ENCODE peak calls at places on chromosomes 13 and 19, in ten cellular contexts. O is NT2/D1, V is fibroblast of the aortic adventitia, X is keratinocyte, J is K562, Y is cardiac muscle cell, R is cardiac fibroblast, K is colonic mucosa, N is HFF-Myc, C is thoracic aorta. L is an unnamed sample.

GRCh38 chr19:11264452-11265176 is 2.3 kb upstream of the DOCK6 start:
- DNase-seq in V (no peak), K (peak), J (peak), R (no peak), O (no peak), C (no peak), N (no peak), Y (no peak), X (no peak), L (no peak)

GRCh38 chr19:54248016-54248601 is 5.5 kb upstream of the LILRA6 start:
- DNase-seq in K (no peak), N (no peak), O (no peak), J (no peak), X (no peak), V (no peak), C (no peak), Y (no peak), R (peak), L (no peak)

GRCh38 chr19:4969772-4970531 is 1.0 kb downstream of the KDM4B start:
- DNase-seq in K (no peak), C (no peak), X (no peak), Y (peak), V (peak), O (no peak), R (peak), N (no peak), J (peak), L (no peak)

GRCh38 chr19:37692956-37693660 is 26.5 kb downstream of the ZNF607 start:
- DNase-seq in Y (no peak), C (no peak), X (no peak), J (peak), O (no peak), R (no peak), N (no peak), K (no peak), V (no peak), L (no peak)

GRCh38 chr19:9309974-9310446 is 372 bp upstream of the ZNF699 start:
- DNase-seq in N (no peak), C (peak), V (peak), O (peak), Y (peak), K (peak), J (peak), R (peak), X (peak), L (peak)

GRCh38 chr19:52138614-52139290 is 986 bp downstream of the ZNF616 start:
- DNase-seq in C (no peak), X (no peak), J (peak), R (peak), Y (peak), V (no peak), N (no peak), K (peak), O (peak), L (no peak)

GRCh38 chr19:45079911-45080469 is 930 bp downstream of the GEMIN7 start:
- DNase-seq in Y (peak), N (no peak), C (no peak), R (no peak), V (no peak), K (peak), O (no peak), J (peak), X (no peak), L (no peak)

GRCh38 chr13:99150575-99151370 is 49.9 kb upstream of the UBAC2 start:
- DNase-seq in R (peak), J (no peak), O (no peak), K (no peak), X (peak), Y (no peak), C (no peak), V (peak), N (peak), L (no peak)

GRCh38 chr19:42065511-42065910 is 4.5 kb downstream of the GRIK5 start:
- DNase-seq in J (no peak), R (no peak), O (no peak), C (no peak), K (no peak), V (no peak), Y (no peak), N (no peak), X (no peak), L (no peak)

GRCh38 chr19:24086974-24087595 is at the start of gene ZNF254:
- DNase-seq in J (peak), R (peak), X (peak), O (peak), Y (peak), C (peak), N (peak), V (peak), K (peak), L (peak)

GRCh38 chr19:44782729-44783128 is 5.0 kb downstream of the CBLC start:
- DNase-seq in K (no peak), N (no peak), C (no peak), R (no peak), X (no peak), J (no peak), O (no peak), Y (no peak), V (no peak), L (no peak)

GRCh38 chr13:97107815-97108534 is 113.7 kb upstream of the OXGR1 start:
- DNase-seq in O (no peak), K (no peak), X (no peak), Y (no peak), C (no peak), R (peak), V (peak), J (no peak), N (no peak), L (no peak)

GRCh38 chr19:31066385-31066784 is 282.9 kb downstream of the TSHZ3 start:
- DNase-seq in Y (no peak), R (peak), K (no peak), N (peak), X (peak), J (no peak), C (no peak), V (no peak), O (no peak), L (no peak)

GRCh38 chr19:12703056-12703455 is 6.6 kb upstream of the FBXW9 start:
- DNase-seq in C (no peak), V (peak), R (peak), Y (peak), K (no peak), J (peak), N (no peak), O (peak), X (no peak), L (no peak)

GRCh38 chr13:72290962-72291681 is 424.1 kb upstream of the DACH1 start:
- DNase-seq in C (no peak), J (no peak), O (peak), V (peak), X (peak), Y (no peak), K (no peak), N (no peak), R (peak), L (no peak)

GRCh38 chr19:33350538-33351309 is 22.8 kb upstream of the CEBPG start:
- DNase-seq in N (no peak), C (no peak), Y (no peak), J (no peak), K (no peak), R (peak), O (no peak), X (peak), V (peak), L (no peak)

GRCh38 chr13:102033719-102034446 is 368.0 kb downstream of the FGF14 start:
- DNase-seq in X (no peak), R (no peak), Y (no peak), C (no peak), N (no peak), K (no peak), J (no peak), O (no peak), V (no peak), L (no peak)

GRCh38 chr13:98766120-98766519 is 13.6 kb upstream of the SLC15A1 start:
- DNase-seq in V (no peak), Y (no peak), C (no peak), N (no peak), J (no peak), R (no peak), O (no peak), X (no peak), K (no peak), L (no peak)

GRCh38 chr13:21077360-21078353 is 16.3 kb upstream of the LATS2 start:
- DNase-seq in J (no peak), V (no peak), N (no peak), K (no peak), O (no peak), R (no peak), Y (no peak), C (no peak), X (no peak), L (no peak)

GRCh38 chr13:21074601-21075302 is 13.4 kb upstream of the LATS2 start:
- DNase-seq in J (no peak), X (no peak), V (peak), C (no peak), N (no peak), R (peak), K (no peak), O (no peak), Y (no peak), L (no peak)

GRCh38 chr13:21075303-21076264 is 14.2 kb upstream of the LATS2 start:
- DNase-seq in R (peak), X (no peak), O (no peak), V (no peak), N (no peak), J (no peak), Y (peak), K (no peak), C (no peak), L (no peak)

GRCh38 chr13:21078501-21078900 is 17.1 kb upstream of the LATS2 start:
- DNase-seq in Y (no peak), R (no peak), O (no peak), C (no peak), J (no peak), K (no peak), V (peak), N (peak), X (no peak), L (no peak)

GRCh38 chr13:21076265-21076653 is 14.9 kb upstream of the LATS2 start:
- DNase-seq in K (no peak), C (no peak), N (no peak), X (no peak), O (no peak), V (no peak), R (no peak), Y (no peak), J (no peak), L (no peak)
- H3K4me3 ChIP-seq in K (peak), C (peak), N (no peak), X (no peak), O (no peak), V (no peak), R (no peak), Y (no peak), J (no peak), L (no peak)

DNA sequence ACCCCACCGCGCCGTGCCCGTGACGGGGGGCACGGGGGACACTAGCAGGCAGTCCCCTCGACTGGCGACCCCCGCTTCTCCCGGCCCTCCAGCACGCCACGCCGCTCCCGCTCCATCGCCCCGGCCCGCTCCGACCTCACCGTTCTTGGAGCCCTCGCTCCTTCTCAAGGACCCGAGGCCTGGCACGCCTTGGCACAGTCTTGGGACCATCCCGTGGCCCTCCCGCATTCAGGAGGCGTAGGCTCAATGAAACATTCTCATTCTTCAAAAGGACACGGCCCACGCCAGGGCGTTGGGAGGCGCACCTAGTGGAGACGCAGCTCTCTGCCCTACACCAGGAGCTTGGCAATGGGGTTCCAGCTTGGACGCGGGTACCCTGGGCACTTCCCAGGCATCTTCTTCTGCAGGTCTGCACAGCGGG is 473 bp upstream of the CERS1 start:
- DNase-seq in C (no peak), J (no peak), R (no peak), K (no peak), N (no peak), V (no peak), O (no peak), Y (peak), X (no peak), L (no peak)
- H3K4me3 ChIP-seq in C (no peak), J (no peak), R (no peak), K (no peak), N (no peak), V (no peak), O (no peak), Y (peak), X (no peak), L (no peak)

GRCh38 chr13:112942689-112943308 is 26.2 kb upstream of the MCF2L start:
- DNase-seq in J (peak), X (peak), C (peak), R (peak), Y (peak), O (peak), K (peak), V (peak), N (peak), L (peak)
- H3K4me3 ChIP-seq in J (no peak), X (peak), C (peak), R (peak), Y (peak), O (peak), K (peak), V (peak), N (peak), L (peak)

GRCh38 chr19:17424743-17425365 is 5.0 kb downstream of the MVB12A start:
- DNase-seq in V (peak), R (peak), K (peak), J (peak), C (no peak), X (no peak), Y (peak), N (no peak), O (no peak), L (no peak)
- H3K4me3 ChIP-seq in V (no peak), R (no peak), K (no peak), J (no peak), C (no peak), X (no peak), Y (peak), N (no peak), O (peak), L (no peak)

DNA sequence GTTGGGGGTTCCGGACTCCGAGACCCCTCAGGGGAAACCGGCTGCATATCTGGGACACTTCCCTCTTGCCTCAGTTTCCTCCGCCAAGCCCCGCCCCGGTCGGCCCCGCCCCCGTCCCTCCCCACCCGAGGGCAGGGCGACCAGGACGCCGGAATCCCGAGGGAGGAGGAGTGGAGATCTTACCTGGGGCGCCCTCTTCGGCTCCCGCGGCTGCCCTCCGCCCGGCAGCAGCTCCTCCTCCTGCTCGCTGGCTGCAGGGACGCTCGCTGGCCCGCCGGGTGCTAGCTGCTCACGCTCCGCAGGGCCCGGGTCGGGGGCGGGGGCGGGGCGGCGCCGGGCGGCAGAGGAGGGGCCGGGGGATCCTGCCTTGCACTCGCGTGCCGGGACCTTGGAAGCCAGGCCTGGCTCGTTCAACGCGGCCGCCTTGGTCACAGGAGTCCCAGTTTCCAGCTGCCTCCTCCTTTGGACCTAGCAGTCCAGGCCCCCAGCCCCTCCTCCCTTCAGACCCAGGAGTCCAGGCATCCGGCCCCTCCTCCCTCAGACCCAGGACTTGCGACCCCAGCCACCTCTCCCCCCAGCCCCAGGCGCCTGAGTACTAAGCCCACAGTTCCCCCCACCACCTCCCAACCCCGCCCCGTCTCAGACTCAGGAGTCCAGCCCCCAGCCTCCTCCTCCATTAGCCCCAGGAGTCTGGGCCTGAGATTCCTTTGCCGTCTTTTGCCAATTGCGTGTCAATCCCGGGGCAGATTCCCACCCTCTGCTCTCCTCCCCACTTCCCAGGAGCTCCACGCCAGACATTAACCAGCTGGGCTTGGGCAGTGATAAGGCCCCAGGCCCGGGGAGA is at the start of gene NTF4:
- DNase-seq in C (no peak), Y (peak), R (peak), K (peak), N (no peak), J (peak), O (no peak), V (no peak), X (no peak), L (no peak)
- H3K4me3 ChIP-seq in C (peak), Y (peak), R (no peak), K (peak), N (no peak), J (no peak), O (peak), V (peak), X (peak), L (peak)